ENCODE peak calls at places on chromosomes 16 and 17, in eight cellular contexts. One of them, this sample, is unnamed.

GRCh38 chr17:8941980-8942617 is 23.4 kb downstream of the PIK3R5 start:
- DNase-seq in AG10803: no peak
- DNase-seq in mucosa of descending colon: no peak
- DNase-seq in WTC11: no peak
- DNase-seq in endothelial cell: no peak
- DNase-seq in fibroblast of pulmonary artery: no peak
- DNase-seq in astrocyte of the spinal cord: no peak
- DNase-seq in Peyer's patch: peak
- DNase-seq in this sample: no peak

GRCh38 chr17:40134184-40134583 is 6.2 kb upstream of the CASC3 start:
- DNase-seq in WTC11: no peak
- DNase-seq in astrocyte of the spinal cord: no peak
- DNase-seq in AG10803: no peak
- DNase-seq in mucosa of descending colon: peak
- DNase-seq in endothelial cell: no peak
- DNase-seq in Peyer's patch: no peak
- DNase-seq in fibroblast of pulmonary artery: no peak
- DNase-seq in this sample: no peak

GRCh38 chr17:48545539-48545938 is 630 bp upstream of the HOXB2 start:
- DNase-seq in astrocyte of the spinal cord: peak
- DNase-seq in WTC11: no peak
- DNase-seq in endothelial cell: no peak
- DNase-seq in Peyer's patch: no peak
- DNase-seq in mucosa of descending colon: no peak
- DNase-seq in fibroblast of pulmonary artery: no peak
- DNase-seq in AG10803: no peak
- DNase-seq in this sample: no peak

GRCh38 chr17:80246726-80247125 is 13.9 kb upstream of the RNF213 start:
- DNase-seq in WTC11: no peak
- DNase-seq in endothelial cell: no peak
- DNase-seq in Peyer's patch: no peak
- DNase-seq in fibroblast of pulmonary artery: no peak
- DNase-seq in astrocyte of the spinal cord: no peak
- DNase-seq in mucosa of descending colon: no peak
- DNase-seq in AG10803: no peak
- DNase-seq in this sample: no peak

GRCh38 chr16:14070877-14071575 is at the start of gene MRTFB:
- DNase-seq in endothelial cell: peak
- DNase-seq in mucosa of descending colon: peak
- DNase-seq in fibroblast of pulmonary artery: peak
- DNase-seq in Peyer's patch: peak
- DNase-seq in WTC11: peak
- DNase-seq in AG10803: peak
- DNase-seq in astrocyte of the spinal cord: peak
- DNase-seq in this sample: no peak

GRCh38 chr16:57606847-57607501 is 21.5 kb upstream of the ADGRG1 start:
- DNase-seq in AG10803: no peak
- DNase-seq in mucosa of descending colon: peak
- DNase-seq in Peyer's patch: no peak
- DNase-seq in WTC11: no peak
- DNase-seq in astrocyte of the spinal cord: no peak
- DNase-seq in fibroblast of pulmonary artery: no peak
- DNase-seq in endothelial cell: no peak
- DNase-seq in this sample: peak

GRCh38 chr17:8791910-8792270 is 7.3 kb downstream of the MFSD6L start:
- DNase-seq in astrocyte of the spinal cord: peak
- DNase-seq in fibroblast of pulmonary artery: peak
- DNase-seq in Peyer's patch: no peak
- DNase-seq in AG10803: peak
- DNase-seq in mucosa of descending colon: no peak
- DNase-seq in endothelial cell: no peak
- DNase-seq in WTC11: no peak
- DNase-seq in this sample: peak

GRCh38 chr16:57380671-57381462 is 8.6 kb downstream of the CX3CL1 start:
- DNase-seq in endothelial cell: no peak
- DNase-seq in fibroblast of pulmonary artery: peak
- DNase-seq in AG10803: no peak
- DNase-seq in mucosa of descending colon: peak
- DNase-seq in astrocyte of the spinal cord: peak
- DNase-seq in Peyer's patch: no peak
- DNase-seq in WTC11: no peak
- DNase-seq in this sample: no peak

GRCh38 chr16:14569213-14569612 is 60.8 kb downstream of the PARN start:
- DNase-seq in AG10803: no peak
- DNase-seq in Peyer's patch: no peak
- DNase-seq in astrocyte of the spinal cord: no peak
- DNase-seq in mucosa of descending colon: peak
- DNase-seq in WTC11: no peak
- DNase-seq in endothelial cell: no peak
- DNase-seq in fibroblast of pulmonary artery: no peak
- DNase-seq in this sample: no peak

DNA sequence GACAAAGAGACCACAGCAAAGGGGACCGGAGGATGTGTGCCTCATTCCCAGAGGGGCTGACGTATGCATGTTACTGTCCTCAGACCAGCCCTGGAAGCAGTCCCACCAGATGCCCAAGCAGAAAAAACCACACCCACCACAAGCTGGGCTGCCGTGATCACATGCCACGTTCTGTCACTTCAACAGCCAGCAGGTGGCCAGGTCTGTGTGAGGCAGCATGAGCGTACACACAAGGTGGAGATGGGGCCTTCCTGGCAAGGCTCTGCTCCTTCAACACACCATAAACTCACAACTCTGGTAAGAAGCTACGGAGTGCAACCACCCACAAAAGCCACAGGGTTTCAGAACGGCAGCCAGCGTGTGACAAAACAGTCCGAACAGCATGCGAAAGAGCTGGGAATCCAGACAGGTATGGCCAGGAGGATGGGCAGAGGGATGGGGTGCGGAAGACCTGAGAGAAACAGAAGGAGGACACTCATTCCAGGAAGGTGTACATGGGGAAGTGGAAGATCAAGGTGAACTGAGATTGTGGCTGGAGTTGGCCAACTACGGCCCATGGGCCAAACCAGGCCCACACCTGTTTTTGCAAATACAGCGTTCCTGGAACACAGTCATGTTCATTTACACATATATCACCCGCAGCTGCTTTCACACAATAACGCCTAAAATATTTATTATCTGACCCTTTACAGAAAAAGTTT is 27.9 kb downstream of the MBTPS1 start:
- DNase-seq in endothelial cell: no peak
- DNase-seq in fibroblast of pulmonary artery: no peak
- DNase-seq in mucosa of descending colon: peak
- DNase-seq in WTC11: no peak
- DNase-seq in Peyer's patch: peak
- DNase-seq in astrocyte of the spinal cord: no peak
- DNase-seq in AG10803: peak
- DNase-seq in this sample: no peak
- TF ChIP-seq CTCF in endothelial cell: no peak
- TF ChIP-seq CTCF in fibroblast of pulmonary artery: no peak
- TF ChIP-seq CTCF in mucosa of descending colon: no peak
- TF ChIP-seq CTCF in WTC11: no peak
- TF ChIP-seq CTCF in Peyer's patch: peak
- TF ChIP-seq CTCF in astrocyte of the spinal cord: no peak
- TF ChIP-seq CTCF in AG10803: no peak
- TF ChIP-seq CTCF in this sample: no peak

DNA sequence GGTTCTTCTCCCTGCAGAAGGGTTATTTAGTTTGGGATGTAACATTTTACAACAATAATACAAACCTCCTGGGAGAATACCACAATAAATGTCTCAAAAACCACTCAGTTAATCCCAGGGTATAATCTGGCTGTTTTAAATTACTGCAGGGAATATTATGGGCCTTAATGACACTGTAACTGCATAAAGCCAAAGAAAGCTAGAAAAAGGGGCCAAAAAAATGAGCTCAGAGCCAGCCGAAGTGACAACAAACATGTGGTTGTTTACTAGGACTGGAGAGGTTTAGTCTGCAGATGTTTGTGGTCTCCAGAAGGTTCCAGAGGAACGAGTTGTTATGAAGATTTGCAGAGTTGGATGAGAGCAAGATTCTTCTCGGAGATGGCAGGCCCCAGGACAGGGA is 97.1 kb upstream of the AKTIP start:
- DNase-seq in AG10803: peak
- DNase-seq in Peyer's patch: no peak
- DNase-seq in endothelial cell: no peak
- DNase-seq in WTC11: no peak
- DNase-seq in astrocyte of the spinal cord: peak
- DNase-seq in mucosa of descending colon: no peak
- DNase-seq in fibroblast of pulmonary artery: no peak
- DNase-seq in this sample: no peak
- TF ChIP-seq CTCF in AG10803: no peak
- TF ChIP-seq CTCF in Peyer's patch: no peak
- TF ChIP-seq CTCF in endothelial cell: no peak
- TF ChIP-seq CTCF in WTC11: no peak
- TF ChIP-seq CTCF in astrocyte of the spinal cord: no peak
- TF ChIP-seq CTCF in mucosa of descending colon: no peak
- TF ChIP-seq CTCF in fibroblast of pulmonary artery: no peak
- TF ChIP-seq CTCF in this sample: no peak

GRCh38 chr17:46790216-46790615 is 28.3 kb downstream of the WNT3 start:
- DNase-seq in astrocyte of the spinal cord: no peak
- DNase-seq in WTC11: no peak
- DNase-seq in mucosa of descending colon: no peak
- DNase-seq in AG10803: no peak
- DNase-seq in fibroblast of pulmonary artery: no peak
- DNase-seq in Peyer's patch: no peak
- DNase-seq in endothelial cell: no peak
- DNase-seq in this sample: no peak
- TF ChIP-seq CTCF in astrocyte of the spinal cord: no peak
- TF ChIP-seq CTCF in WTC11: no peak
- TF ChIP-seq CTCF in mucosa of descending colon: no peak
- TF ChIP-seq CTCF in AG10803: no peak
- TF ChIP-seq CTCF in fibroblast of pulmonary artery: no peak
- TF ChIP-seq CTCF in Peyer's patch: no peak
- TF ChIP-seq CTCF in endothelial cell: no peak
- TF ChIP-seq CTCF in this sample: no peak

DNA sequence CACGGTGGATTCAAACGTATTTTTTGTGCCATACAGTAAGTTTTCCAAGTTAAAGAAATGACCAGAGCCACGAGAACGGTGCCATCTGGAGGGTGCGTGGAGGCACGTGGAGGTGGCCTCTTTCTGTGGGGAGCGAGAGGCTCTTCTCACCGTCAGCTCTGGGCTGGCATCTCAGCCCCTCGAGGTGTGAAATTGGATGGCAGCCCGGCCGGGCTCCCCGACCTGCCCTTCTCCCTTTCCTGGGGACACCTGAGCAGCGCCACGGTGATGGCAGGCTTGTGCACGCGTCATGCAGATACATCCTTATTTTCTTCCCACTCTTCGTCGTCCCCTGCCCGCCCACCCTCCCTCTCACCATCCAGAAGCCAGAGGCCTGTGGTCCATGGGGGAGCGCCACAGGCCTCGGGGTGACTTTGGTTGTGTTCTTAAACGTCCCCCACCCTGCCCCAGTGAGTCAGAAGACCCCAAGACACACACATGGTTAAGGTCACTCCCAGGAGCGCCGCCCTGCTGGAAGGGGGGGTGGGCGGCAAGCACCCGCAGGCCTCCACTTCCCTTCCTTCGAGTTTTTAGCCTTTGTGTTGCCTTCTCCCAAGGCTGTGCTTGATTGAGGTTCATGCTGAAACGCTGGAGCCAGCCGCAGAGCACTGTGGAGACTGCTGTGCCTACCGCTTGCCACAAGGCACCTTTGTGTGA is 109.4 kb downstream of the BANP start:
- DNase-seq in Peyer's patch: no peak
- DNase-seq in AG10803: no peak
- DNase-seq in WTC11: no peak
- DNase-seq in mucosa of descending colon: no peak
- DNase-seq in astrocyte of the spinal cord: no peak
- DNase-seq in endothelial cell: no peak
- DNase-seq in fibroblast of pulmonary artery: no peak
- DNase-seq in this sample: no peak
- TF ChIP-seq CTCF in Peyer's patch: no peak
- TF ChIP-seq CTCF in AG10803: no peak
- TF ChIP-seq CTCF in WTC11: peak
- TF ChIP-seq CTCF in mucosa of descending colon: no peak
- TF ChIP-seq CTCF in astrocyte of the spinal cord: no peak
- TF ChIP-seq CTCF in endothelial cell: no peak
- TF ChIP-seq CTCF in fibroblast of pulmonary artery: no peak
- TF ChIP-seq CTCF in this sample: no peak

GRCh38 chr17:57085448-57086068 is 512 bp downstream of the AKAP1 start:
- DNase-seq in astrocyte of the spinal cord: peak
- DNase-seq in AG10803: peak
- DNase-seq in mucosa of descending colon: peak
- DNase-seq in Peyer's patch: peak
- DNase-seq in endothelial cell: peak
- DNase-seq in fibroblast of pulmonary artery: peak
- DNase-seq in WTC11: peak
- DNase-seq in this sample: peak
- TF ChIP-seq CTCF in astrocyte of the spinal cord: peak
- TF ChIP-seq CTCF in AG10803: peak
- TF ChIP-seq CTCF in mucosa of descending colon: no peak
- TF ChIP-seq CTCF in Peyer's patch: no peak
- TF ChIP-seq CTCF in endothelial cell: no peak
- TF ChIP-seq CTCF in fibroblast of pulmonary artery: no peak
- TF ChIP-seq CTCF in WTC11: no peak
- TF ChIP-seq CTCF in this sample: no peak

GRCh38 chr16:62194828-62195227 is 158.6 kb upstream of the CDH8 start:
- DNase-seq in AG10803: no peak
- DNase-seq in WTC11: no peak
- DNase-seq in endothelial cell: no peak
- DNase-seq in astrocyte of the spinal cord: no peak
- DNase-seq in Peyer's patch: no peak
- DNase-seq in mucosa of descending colon: no peak
- DNase-seq in fibroblast of pulmonary artery: no peak
- DNase-seq in this sample: no peak

GRCh38 chr16:62190426-62190825 is 154.2 kb upstream of the CDH8 start:
- DNase-seq in endothelial cell: no peak
- DNase-seq in fibroblast of pulmonary artery: no peak
- DNase-seq in mucosa of descending colon: no peak
- DNase-seq in AG10803: no peak
- DNase-seq in WTC11: no peak
- DNase-seq in Peyer's patch: no peak
- DNase-seq in astrocyte of the spinal cord: peak
- DNase-seq in this sample: no peak
- TF ChIP-seq CTCF in endothelial cell: peak
- TF ChIP-seq CTCF in fibroblast of pulmonary artery: peak
- TF ChIP-seq CTCF in mucosa of descending colon: no peak
- TF ChIP-seq CTCF in AG10803: peak
- TF ChIP-seq CTCF in WTC11: peak
- TF ChIP-seq CTCF in Peyer's patch: no peak
- TF ChIP-seq CTCF in astrocyte of the spinal cord: peak
- TF ChIP-seq CTCF in this sample: no peak

DNA sequence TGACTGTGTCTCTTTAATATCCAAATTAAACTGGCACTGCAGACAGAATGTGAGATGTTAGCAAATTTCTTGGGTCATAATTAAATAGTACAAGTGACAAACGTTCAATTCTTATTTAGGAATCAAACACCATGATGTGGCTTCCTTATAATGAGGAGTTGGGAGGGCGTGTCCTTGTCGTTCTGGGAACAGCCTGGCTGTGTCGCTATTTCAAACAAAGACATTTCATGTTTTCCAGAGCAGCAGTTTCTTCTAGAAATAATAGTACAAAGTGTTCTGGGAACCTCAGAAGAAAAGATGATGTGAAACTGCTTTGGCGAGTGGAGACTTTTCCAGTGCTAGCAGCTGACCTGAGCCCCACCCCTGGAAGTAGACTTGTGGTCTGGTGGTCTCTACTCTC is 301.7 kb upstream of the N4BP1 start:
- DNase-seq in AG10803: peak
- DNase-seq in fibroblast of pulmonary artery: no peak
- DNase-seq in WTC11: no peak
- DNase-seq in astrocyte of the spinal cord: no peak
- DNase-seq in mucosa of descending colon: no peak
- DNase-seq in Peyer's patch: no peak
- DNase-seq in endothelial cell: no peak
- DNase-seq in this sample: no peak
- TF ChIP-seq CTCF in AG10803: peak
- TF ChIP-seq CTCF in fibroblast of pulmonary artery: no peak
- TF ChIP-seq CTCF in WTC11: no peak
- TF ChIP-seq CTCF in astrocyte of the spinal cord: no peak
- TF ChIP-seq CTCF in mucosa of descending colon: no peak
- TF ChIP-seq CTCF in Peyer's patch: no peak
- TF ChIP-seq CTCF in endothelial cell: no peak
- TF ChIP-seq CTCF in this sample: no peak